ENCODE peak calls at places on chromosome 22, in five cellular contexts. Y, Q, D, H and Z are unnamed samples. For H3K4me1 and H3K27me3, the result is how much of the 10 kb centered on the place peaks cover.

GRCh38 chr22:39545310-39546063 is 12.9 kb upstream of the RPS19BP1 start:
- DNase-seq in Y (peak), Q (peak), D (peak), H (no peak), Z (no peak)

GRCh38 chr22:19873960-19874306 is 19.3 kb upstream of the GNB1L start:
- DNase-seq in Y (no peak), Q (peak), D (no peak), H (peak), Z (no peak)

GRCh38 chr22:43482310-43482625 is 70.5 kb downstream of the MPPED1 start:
- DNase-seq in Y (no peak), Q (no peak), D (no peak), H (no peak), Z (no peak)

GRCh38 chr22:27810566-27810965 is 9.0 kb upstream of the MN1 start:
- DNase-seq in Y (peak), Q (no peak), D (no peak), H (peak), Z (no peak)

GRCh38 chr22:45818130-45819085 is 146.8 kb downstream of the ATXN10 start:
- DNase-seq in Y (no peak), Q (peak), D (no peak), H (no peak), Z (no peak)

GRCh38 chr22:45200230-45200629 is 36.5 kb downstream of the NUP50 start:
- DNase-seq in Y (no peak), Q (peak), D (no peak), H (no peak), Z (no peak)

GRCh38 chr22:38834215-38834953 is 9.4 kb downstream of the NPTXR start:
- DNase-seq in Y (no peak), Q (no peak), D (no peak), H (no peak), Z (no peak)

GRCh38 chr22:37197451-37198289 is 9.6 kb upstream of the C1QTNF6 start:
- DNase-seq in Y (peak), Q (peak), D (no peak), H (peak), Z (no peak)

GRCh38 chr22:40040927-40041326 is 46.2 kb downstream of the FAM83F start:
- DNase-seq in Y (peak), Q (peak), D (no peak), H (no peak), Z (no peak)

GRCh38 chr22:20511578-20512259 is 4.3 kb downstream of the MED15 start:
- DNase-seq in Y (no peak), Q (no peak), D (no peak), H (no peak), Z (no peak)

GRCh38 chr22:46057206-46057605 is 80.2 kb upstream of the WNT7B start:
- DNase-seq in Y (peak), Q (no peak), D (no peak), H (peak), Z (no peak)

GRCh38 chr22:22207845-22208564 is 36.6 kb upstream of the VPREB1 start:
- DNase-seq in Y (peak), Q (peak), D (peak), H (no peak), Z (peak)
- H3K4me1 ChIP-seq in Y (under half), Q (under half), D (under half), H (under half), Z (under half)

DNA sequence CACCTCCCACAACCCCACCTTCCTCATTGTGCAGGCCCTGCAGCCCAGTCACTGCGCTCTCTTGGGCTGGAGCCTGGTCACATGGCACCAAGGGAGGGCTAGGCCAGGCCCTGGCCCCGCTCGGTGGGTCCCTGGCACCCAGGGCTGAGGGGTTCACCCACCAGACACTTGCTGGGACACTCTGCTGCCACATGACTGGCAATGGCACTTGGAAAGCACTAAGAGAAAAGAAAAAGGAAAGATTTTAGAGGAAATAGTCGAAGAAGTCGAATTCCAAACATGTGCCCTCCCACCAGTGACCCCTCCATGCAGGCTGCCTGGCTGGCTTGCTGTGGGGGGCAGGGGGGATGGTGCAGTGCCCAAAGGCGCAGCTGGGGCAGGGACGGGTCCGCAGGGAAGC is 12.3 kb upstream of the TTLL8 start:
- DNase-seq in Y (no peak), Q (no peak), D (no peak), H (no peak), Z (no peak)
- H3K27me3 ChIP-seq in Y (under half), Q (under half), D (under half), H (under half), Z (under half)

GRCh38 chr22:30204742-30205111 is 41.8 kb downstream of the LIF start:
- DNase-seq in Y (peak), Q (no peak), D (no peak), H (peak), Z (no peak)
- H3K27ac ChIP-seq in Y (peak), Q (no peak), D (no peak), H (peak), Z (no peak)

DNA sequence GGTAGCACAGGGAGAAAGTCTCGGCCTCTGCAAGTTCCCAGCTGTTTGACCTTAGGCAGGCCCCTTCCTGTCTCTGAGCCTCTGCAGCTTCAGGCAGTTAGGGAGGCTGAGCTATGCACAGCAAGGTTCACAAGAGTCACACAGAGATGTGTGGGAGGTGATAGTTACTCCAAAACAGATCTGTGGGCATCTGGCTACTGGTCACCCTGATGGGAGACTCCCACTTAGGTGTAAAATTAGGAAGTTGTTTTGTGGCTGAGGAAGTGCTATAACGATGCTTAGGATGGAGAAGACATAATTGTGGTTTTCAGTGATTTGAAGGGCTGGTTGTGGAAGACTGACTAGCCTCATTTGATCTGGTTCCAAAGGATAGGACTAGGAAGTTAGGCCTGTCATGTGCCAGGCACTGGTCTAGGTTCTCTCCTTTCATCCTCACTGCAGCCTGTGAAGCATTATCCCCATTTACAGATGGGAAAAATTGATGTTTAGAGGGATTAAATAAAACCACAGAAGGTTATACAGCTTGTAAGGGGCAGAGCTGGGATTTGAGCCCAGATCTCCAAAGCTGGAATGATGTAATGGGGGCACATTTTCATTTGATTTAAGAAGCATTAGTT is 13.5 kb downstream of the ACO2 start:
- DNase-seq in Y (peak), Q (no peak), D (no peak), H (no peak), Z (no peak)
- H3K4me1 ChIP-seq in Y (under half), Q (under half), D (under half), H (under half), Z (under half)